ENCODE peak calls at places on chromosomes 3 and 15, in five cellular contexts. One of them, this sample, is unnamed.

GRCh38 chr3:72175305-72175858 is 390.4 kb upstream of the PROK2 start:
- DNase-seq in KBM-7: no peak
- DNase-seq in T-helper 2 cell: no peak
- DNase-seq in progenitor cell of endocrine pancreas: no peak
- DNase-seq in astrocyte of the cerebellum: no peak
- DNase-seq in this sample: no peak

GRCh38 chr15:60679256-60679655 is 200.3 kb upstream of the ICE2 start:
- DNase-seq in astrocyte of the cerebellum: peak; percentile 44
- DNase-seq in progenitor cell of endocrine pancreas: no peak
- DNase-seq in KBM-7: no peak
- DNase-seq in T-helper 2 cell: no peak
- DNase-seq in this sample: no peak

GRCh38 chr15:71931261-71931660 is 120.9 kb downstream of the NR2E3 start:
- DNase-seq in progenitor cell of endocrine pancreas: no peak
- DNase-seq in astrocyte of the cerebellum: no peak
- DNase-seq in T-helper 2 cell: no peak
- DNase-seq in KBM-7: no peak
- DNase-seq in this sample: no peak

GRCh38 chr3:57094606-57095005 is 34.1 kb downstream of the SPATA12 start:
- DNase-seq in T-helper 2 cell: no peak
- DNase-seq in astrocyte of the cerebellum: no peak
- DNase-seq in progenitor cell of endocrine pancreas: no peak
- DNase-seq in KBM-7: no peak
- DNase-seq in this sample: no peak

GRCh38 chr3:171457263-171458055 is 2.7 kb downstream of the TNIK start:
- DNase-seq in KBM-7: no peak
- DNase-seq in astrocyte of the cerebellum: no peak
- DNase-seq in T-helper 2 cell: no peak
- DNase-seq in progenitor cell of endocrine pancreas: no peak
- DNase-seq in this sample: no peak

GRCh38 chr3:197083486-197083885 is 53.9 kb upstream of the MELTF start:
- DNase-seq in KBM-7: no peak
- DNase-seq in progenitor cell of endocrine pancreas: no peak
- DNase-seq in astrocyte of the cerebellum: peak; percentile 47
- DNase-seq in T-helper 2 cell: no peak
- DNase-seq in this sample: peak; percentile 20

GRCh38 chr15:51727141-51727897 is 10.1 kb downstream of the LYSMD2 start:
- DNase-seq in progenitor cell of endocrine pancreas: no peak
- DNase-seq in KBM-7: no peak
- DNase-seq in T-helper 2 cell: no peak
- DNase-seq in astrocyte of the cerebellum: no peak
- DNase-seq in this sample: no peak

GRCh38 chr3:176939022-176939817 is 258.1 kb downstream of the TBL1XR1 start:
- DNase-seq in astrocyte of the cerebellum: peak; percentile 88
- DNase-seq in KBM-7: peak; percentile 64
- DNase-seq in T-helper 2 cell: no peak
- DNase-seq in progenitor cell of endocrine pancreas: peak; percentile 11
- DNase-seq in this sample: peak; percentile 24

GRCh38 chr3:138594150-138594934 is at the start of gene CEP70:
- DNase-seq in T-helper 2 cell: peak; percentile 88
- DNase-seq in progenitor cell of endocrine pancreas: peak; percentile 93
- DNase-seq in KBM-7: peak; percentile 97
- DNase-seq in astrocyte of the cerebellum: peak; percentile 94
- DNase-seq in this sample: peak; percentile 55

GRCh38 chr3:23712656-23713559 is 92.8 kb upstream of the UBE2E1 start:
- DNase-seq in astrocyte of the cerebellum: peak; percentile 75
- DNase-seq in T-helper 2 cell: no peak
- DNase-seq in progenitor cell of endocrine pancreas: no peak
- DNase-seq in KBM-7: no peak
- DNase-seq in this sample: no peak

GRCh38 chr3:186627852-186628414 is 12.3 kb upstream of the FETUB start:
- DNase-seq in progenitor cell of endocrine pancreas: no peak
- DNase-seq in astrocyte of the cerebellum: no peak
- DNase-seq in KBM-7: no peak
- DNase-seq in T-helper 2 cell: no peak
- DNase-seq in this sample: no peak

GRCh38 chr3:90091557-90091956 is 984.1 kb downstream of the EPHA3 start:
- DNase-seq in astrocyte of the cerebellum: peak; percentile 12
- DNase-seq in T-helper 2 cell: no peak
- DNase-seq in KBM-7: peak; percentile 17
- DNase-seq in progenitor cell of endocrine pancreas: no peak
- DNase-seq in this sample: no peak

GRCh38 chr3:133277813-133278212 is 122.0 kb upstream of the BFSP2 start:
- DNase-seq in KBM-7: no peak
- DNase-seq in astrocyte of the cerebellum: no peak
- DNase-seq in progenitor cell of endocrine pancreas: no peak
- DNase-seq in T-helper 2 cell: no peak
- DNase-seq in this sample: no peak

GRCh38 chr3:169146112-169146665 is 517.3 kb downstream of the MECOM start:
- DNase-seq in astrocyte of the cerebellum: peak; percentile 39
- DNase-seq in progenitor cell of endocrine pancreas: peak; percentile 29
- DNase-seq in KBM-7: peak; percentile 73
- DNase-seq in T-helper 2 cell: no peak
- DNase-seq in this sample: peak; percentile 46

GRCh38 chr3:193974147-193974546 is 161.8 kb upstream of the HES1 start:
- DNase-seq in KBM-7: no peak
- DNase-seq in progenitor cell of endocrine pancreas: no peak
- DNase-seq in astrocyte of the cerebellum: peak; percentile 81
- DNase-seq in T-helper 2 cell: no peak
- DNase-seq in this sample: no peak

This sample was measured in 8988T.